ENCODE peak calls at places on chromosomes 11 and 22, in four cellular contexts. P, I, H and G are unnamed samples.

GRCh38 chr22:48156603-48157355 is 1394.3 kb downstream of the TBC1D22A start:
- DNase-seq in P (no peak), I (no peak), H (no peak), G (no peak)

GRCh38 chr11:112498701-112499100 is 238.0 kb upstream of the PLET1 start:
- DNase-seq in P (no peak), I (no peak), H (no peak), G (no peak)

GRCh38 chr22:49849161-49850020 is 4.3 kb upstream of the ZBED4 start:
- DNase-seq in P (no peak), I (no peak), H (no peak), G (no peak)

GRCh38 chr11:111718436-111719325 is 47.5 kb downstream of the PPP2R1B start:
- DNase-seq in P (no peak), I (no peak), H (peak), G (peak)

GRCh38 chr11:34105957-34106504 is 602 bp downstream of the NAT10 start:
- DNase-seq in P (peak), I (no peak), H (peak), G (no peak)

GRCh38 chr11:87460842-87461637 is 423.3 kb downstream of the TMEM135 start:
- DNase-seq in P (no peak), I (no peak), H (no peak), G (no peak)

GRCh38 chr11:13644997-13645667 is 23.3 kb upstream of the FAR1 start:
- DNase-seq in P (no peak), I (no peak), H (no peak), G (no peak)

GRCh38 chr11:20158597-20159257 is 1.5 kb downstream of the DBX1 start:
- DNase-seq in P (peak), I (no peak), H (peak), G (no peak)

GRCh38 chr11:45021692-45022130 is 71.0 kb upstream of the TP53I11 start:
- DNase-seq in P (no peak), I (no peak), H (no peak), G (no peak)

GRCh38 chr11:1208361-1209261 is 14.3 kb upstream of the MUC5B start:
- DNase-seq in P (no peak), I (no peak), H (no peak), G (no peak)

GRCh38 chr11:118612378-118612777 is 5.0 kb downstream of the PHLDB1 start:
- DNase-seq in P (no peak), I (no peak), H (no peak), G (no peak)

GRCh38 chr11:23288001-23288783 is 427.9 kb upstream of the CCDC179 start:
- DNase-seq in P (no peak), I (no peak), H (no peak), G (no peak)

GRCh38 chr22:46297151-46297819 is 615 bp downstream of the GTSE1 start:
- DNase-seq in P (peak), I (no peak), H (peak), G (no peak)

GRCh38 chr11:128222245-128222959 is 365.0 kb downstream of the ETS1 start:
- DNase-seq in P (no peak), I (no peak), H (no peak), G (no peak)

GRCh38 chr22:46074771-46075551 is 75.4 kb upstream of the PPARA start:
- DNase-seq in P (no peak), I (no peak), H (no peak), G (no peak)

GRCh38 chr11:64990222-64990918 is 6.4 kb downstream of the BATF2 start:
- DNase-seq in P (no peak), I (no peak), H (no peak), G (no peak)

GRCh38 chr11:68043349-68044144 is 4.7 kb downstream of the TCIRG1 start:
- DNase-seq in P (peak), I (no peak), H (no peak), G (peak)

GRCh38 chr11:27433742-27434141 is 38.8 kb downstream of the LGR4 start:
- DNase-seq in P (no peak), I (no peak), H (no peak), G (no peak)

GRCh38 chr11:65400295-65401072 is 14.0 kb downstream of the FRMD8 start:
- DNase-seq in P (no peak), I (no peak), H (no peak), G (no peak)

GRCh38 chr11:70467196-70468085 is 69.1 kb downstream of the CTTN start:
- DNase-seq in P (peak), I (peak), H (peak), G (peak)

GRCh38 chr11:124674168-124674517 is 439 bp downstream of the SPA17 start:
- DNase-seq in P (peak), I (no peak), H (no peak), G (peak)

GRCh38 chr22:22928666-22929380 is 41.2 kb downstream of the IGLL5 start:
- DNase-seq in P (peak), I (peak), H (no peak), G (no peak)
- TF ChIP-seq CHD4 in P (no peak), I (no peak), H (no peak), G (no peak)

GRCh38 chr11:21174781-21175180 is 505.4 kb downstream of the NELL1 start:
- DNase-seq in P (no peak), I (no peak), H (no peak), G (no peak)

GRCh38 chr11:21180194-21180593 is 510.8 kb downstream of the NELL1 start:
- DNase-seq in P (no peak), I (no peak), H (no peak), G (no peak)

GRCh38 chr11:21177379-21177778 is 508.0 kb downstream of the NELL1 start:
- DNase-seq in P (no peak), I (no peak), H (no peak), G (no peak)
- TF ChIP-seq CHD4 in P (no peak), I (no peak), H (no peak), G (no peak)

GRCh38 chr11:76810151-76810853 is 27.1 kb downstream of the TSKU start:
- DNase-seq in P (no peak), I (no peak), H (no peak), G (peak)

GRCh38 chr11:76811259-76811658 is 28.1 kb downstream of the TSKU start:
- DNase-seq in P (no peak), I (no peak), H (no peak), G (no peak)

GRCh38 chr11:76808996-76809395 is 25.8 kb downstream of the TSKU start:
- DNase-seq in P (no peak), I (no peak), H (no peak), G (no peak)

DNA sequence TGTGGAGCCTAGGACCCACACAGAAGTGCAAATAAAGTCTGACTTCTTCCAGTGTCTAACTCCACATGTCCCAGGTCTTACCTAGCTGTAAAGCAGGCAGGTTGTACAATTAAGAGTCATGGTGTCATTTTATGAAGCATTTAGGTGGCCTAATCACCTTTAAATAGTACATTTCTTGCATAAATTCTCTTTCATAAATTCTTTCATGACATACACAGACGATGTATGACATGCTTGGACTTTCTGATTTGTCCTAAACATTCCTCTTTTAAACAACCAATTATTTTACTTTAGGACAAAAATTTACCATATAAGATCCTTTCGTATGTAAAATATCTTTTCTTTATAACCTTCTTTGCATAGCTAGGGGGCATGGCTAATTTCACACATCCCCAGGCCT is 31.3 kb downstream of the TSKU start:
- DNase-seq in P (no peak), I (no peak), H (no peak), G (no peak)
- TF ChIP-seq CHD4 in P (no peak), I (no peak), H (no peak), G (no peak)

DNA sequence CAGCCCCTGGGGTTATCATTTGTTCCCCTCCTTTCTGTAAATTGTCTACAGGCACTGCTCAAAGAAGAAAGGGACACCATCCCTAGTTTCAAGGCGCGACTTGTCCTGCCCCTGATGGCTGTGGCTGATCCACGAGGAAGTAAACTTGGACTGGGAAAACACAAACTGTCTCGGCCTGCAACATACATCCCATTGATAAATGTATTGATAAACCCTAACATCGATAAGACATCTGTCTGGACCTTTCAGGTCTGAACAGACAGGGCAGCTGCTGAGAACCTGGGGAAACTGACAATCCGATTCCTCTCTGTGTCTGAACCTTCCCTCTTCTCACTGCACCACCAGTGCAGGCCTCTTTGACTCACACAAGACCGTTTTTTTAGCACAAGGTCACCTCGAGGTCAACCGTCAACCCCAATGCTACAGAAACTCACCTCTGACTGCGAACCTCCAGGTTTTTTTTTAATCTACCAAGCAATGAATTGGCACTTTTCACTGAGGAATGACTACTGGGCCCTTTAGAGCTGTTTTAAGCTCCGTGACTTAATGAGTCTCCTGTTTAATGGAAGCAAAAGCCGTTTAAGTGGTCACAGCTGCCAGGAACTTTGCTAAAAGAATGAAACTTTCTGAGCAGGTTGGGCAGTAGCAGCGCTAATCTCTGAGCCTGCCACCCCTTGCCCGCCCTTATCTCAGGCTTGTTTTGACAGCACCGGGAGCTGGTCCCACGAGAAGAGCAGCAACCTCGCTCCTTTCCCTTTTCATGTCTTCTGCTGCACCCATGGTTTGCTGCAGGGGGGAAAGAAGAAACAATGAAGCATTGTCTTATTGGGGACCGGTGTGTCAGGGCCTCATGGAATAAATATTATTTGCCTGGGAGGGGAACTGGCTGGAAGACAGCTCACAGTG is 203.7 kb upstream of the TMEM45B start:
- DNase-seq in P (peak), I (no peak), H (no peak), G (no peak)
- TF ChIP-seq CHD4 in P (no peak), I (no peak), H (no peak), G (no peak)

GRCh38 chr11:63321723-63322122 is 47.9 kb upstream of the SLC22A9 start:
- DNase-seq in P (no peak), I (no peak), H (no peak), G (no peak)
- TF ChIP-seq CHD4 in P (no peak), I (no peak), H (no peak), G (no peak)

GRCh38 chr11:83070878-83071640 is 638 bp downstream of the RAB30 start:
- DNase-seq in P (peak), I (no peak), H (no peak), G (peak)
- TF ChIP-seq CHD4 in P (no peak), I (no peak), H (no peak), G (no peak)

GRCh38 chr11:76781046-76781801 is 1.9 kb upstream of the TSKU start:
- DNase-seq in P (no peak), I (no peak), H (peak), G (no peak)
- TF ChIP-seq CHD4 in P (no peak), I (no peak), H (no peak), G (no peak)

GRCh38 chr22:42500164-42500835 is 19.3 kb downstream of the RRP7A start:
- DNase-seq in P (peak), I (peak), H (no peak), G (peak)
- TF ChIP-seq CHD4 in P (no peak), I (no peak), H (no peak), G (no peak)

DNA sequence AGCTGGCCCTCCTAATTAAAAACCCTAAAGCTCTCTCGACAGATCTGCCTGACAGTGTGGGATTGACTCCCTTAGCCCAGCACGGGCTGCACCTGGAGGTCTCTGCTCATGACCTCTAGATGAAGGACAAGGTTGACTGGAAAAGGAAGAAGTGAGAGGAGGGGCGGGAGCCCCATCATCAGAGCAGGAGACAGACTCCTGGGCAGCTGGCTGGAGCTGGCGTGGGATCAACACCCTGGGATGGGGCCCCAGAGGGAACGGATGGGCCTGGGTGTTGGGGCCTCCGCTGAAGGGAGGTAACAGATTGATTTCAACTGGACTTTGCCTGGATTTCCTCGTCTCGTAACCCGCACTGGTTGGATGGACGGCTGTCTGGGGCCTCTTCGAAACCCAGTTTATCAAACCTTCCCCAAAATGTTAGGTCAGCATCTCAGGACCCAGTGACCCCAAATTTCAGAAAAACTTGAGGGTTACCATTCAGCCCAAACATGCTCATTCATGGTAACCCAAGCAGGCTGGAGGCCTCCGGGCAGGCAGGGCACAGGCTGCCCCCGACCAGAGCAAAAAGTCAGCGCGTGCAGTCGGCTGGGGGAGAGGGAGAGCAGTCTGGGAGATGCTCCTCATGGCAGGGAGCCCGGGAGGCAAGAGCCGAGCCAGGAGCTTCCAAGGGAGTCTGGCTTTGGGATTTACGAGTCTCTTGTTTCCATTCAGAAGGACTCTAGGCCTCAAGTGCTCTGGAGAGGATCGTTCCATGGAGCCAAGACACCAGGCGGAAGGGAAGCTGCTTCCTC is 45.9 kb downstream of the RPUSD4 start:
- DNase-seq in P (no peak), I (no peak), H (peak), G (no peak)
- TF ChIP-seq CHD4 in P (no peak), I (no peak), H (no peak), G (no peak)